ENCODE peak calls at places on chromosomes 12 and 14, in four cellular contexts. W is tibial artery, R is endothelial cell, N is stomach. O is an unnamed sample.
A peak's percentile ranks its signal among the peaks of the same experiment; 100 is the strongest.

GRCh38 chr14:61493239-61493638 is 171.9 kb downstream of the PRKCH start:
- DNase-seq in N (no peak), R (no peak), W (no peak), O (no peak)

GRCh38 chr14:70832536-70833305 is 23.4 kb upstream of the MAP3K9 start:
- DNase-seq in N (no peak), R (no peak), W (no peak), O (no peak)

GRCh38 chr14:100594625-100594951 is 7.4 kb upstream of the BEGAIN start:
- DNase-seq in W (peak; percentile 46), R (no peak), N (no peak), O (no peak)

GRCh38 chr12:111761099-111761498 is 5.6 kb upstream of the ALDH2 start:
- DNase-seq in W (no peak), R (no peak), N (no peak), O (no peak)

GRCh38 chr12:57118711-57119271 is 7.6 kb upstream of the STAT6 start:
- DNase-seq in N (no peak), W (no peak), R (no peak), O (no peak)

GRCh38 chr12:45336331-45336730 is 120.4 kb downstream of the ANO6 start:
- DNase-seq in W (no peak), R (no peak), N (no peak), O (no peak)

GRCh38 chr12:120015313-120015712 is 26.3 kb downstream of the BICDL1 start:
- DNase-seq in W (no peak), R (no peak), N (no peak), O (no peak)

GRCh38 chr12:120847392-120848157 is 56.6 kb downstream of the SPPL3 start:
- DNase-seq in R (no peak), W (no peak), N (no peak), O (no peak)

GRCh38 chr12:80208081-80208480 is 108.7 kb downstream of the OTOGL start:
- DNase-seq in N (no peak), W (no peak), R (no peak), O (no peak)

GRCh38 chr12:54213084-54213483 is 24.3 kb upstream of the SMUG1 start:
- DNase-seq in W (no peak), R (no peak), N (no peak), O (no peak)

GRCh38 chr12:24045816-24046257 is 96.4 kb upstream of the SOX5 start:
- DNase-seq in R (no peak), W (peak; percentile 69), N (no peak), O (peak; percentile 83)

GRCh38 chr12:607541-608001 is 55.7 kb downstream of the NINJ2 start:
- DNase-seq in N (peak; percentile 33), R (no peak), W (peak; percentile 70), O (no peak)

GRCh38 chr12:55724226-55724939 is 4.2 kb downstream of the RDH5 start:
- DNase-seq in N (peak; percentile 76), R (peak; percentile 59), W (peak; percentile 87), O (no peak)

GRCh38 chr14:37594238-37594915 is 672 bp downstream of the FOXA1 start:
- DNase-seq in R (peak; percentile 80), W (no peak), N (peak; percentile 82), O (no peak)

GRCh38 chr14:32432813-32433538 is 103.9 kb downstream of the AKAP6 start:
- DNase-seq in W (peak; percentile 64), R (no peak), N (no peak), O (no peak)

GRCh38 chr14:39140170-39140569 is 26.0 kb downstream of the GEMIN2 start:
- DNase-seq in N (no peak), R (no peak), W (no peak), O (no peak)

DNA sequence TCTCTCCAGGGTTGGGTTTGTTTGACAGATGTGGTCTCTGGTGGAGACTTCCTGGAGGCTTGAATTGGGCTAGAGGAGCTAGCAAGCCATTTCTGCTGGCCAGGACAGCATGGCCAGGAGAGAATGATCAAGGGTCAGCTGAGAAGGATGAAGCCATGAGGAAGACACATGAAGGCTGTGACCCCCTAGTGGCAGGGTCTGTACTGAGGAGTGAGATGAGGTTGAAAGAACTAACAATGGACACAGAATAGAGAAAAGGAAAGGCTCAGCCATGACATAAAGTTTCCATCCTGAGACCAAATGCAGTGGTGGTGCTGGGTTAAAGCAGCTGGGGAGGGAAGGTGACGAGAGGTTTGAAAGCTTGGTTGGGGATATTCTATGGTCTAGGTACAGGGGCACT is 89.9 kb downstream of the NT5DC3 start:
- DNase-seq in N (no peak), R (peak; percentile 18), W (no peak), O (no peak)
- TF ChIP-seq CTCF in N (no peak), R (peak; percentile 45), W (no peak), O (no peak)

DNA sequence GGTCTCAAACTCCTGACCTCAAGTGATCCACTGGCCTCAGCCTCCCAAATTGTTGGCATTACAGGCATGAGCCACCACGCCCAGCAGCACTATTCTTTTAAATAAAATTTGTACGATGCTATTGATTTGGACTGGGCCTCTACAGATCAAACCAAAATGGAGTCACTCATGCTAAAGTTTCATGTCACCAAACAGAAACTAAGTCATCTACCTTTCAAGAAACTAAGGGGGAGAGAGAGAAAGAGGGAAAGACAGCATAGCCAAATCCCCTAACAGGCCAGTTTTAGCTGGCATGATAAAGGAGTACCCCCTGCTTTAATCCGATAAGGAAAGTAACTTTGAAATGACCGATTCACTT is 23.1 kb upstream of the STK38L start:
- DNase-seq in R (no peak), N (no peak), W (no peak), O (no peak)
- TF ChIP-seq CTCF in R (no peak), N (no peak), W (no peak), O (no peak)

GRCh38 chr12:123801573-123802178 is 39.6 kb downstream of the DNAH10 start:
- DNase-seq in W (no peak), N (no peak), R (no peak), O (no peak)
- TF ChIP-seq CTCF in W (no peak), N (no peak), R (peak; percentile 40), O (peak; percentile 53)

GRCh38 chr14:64748521-64748920 is 44.3 kb downstream of the PLEKHG3 start:
- DNase-seq in R (no peak), W (no peak), N (no peak), O (no peak)

GRCh38 chr14:64747327-64747726 is 43.1 kb downstream of the PLEKHG3 start:
- DNase-seq in R (no peak), W (no peak), N (no peak), O (no peak)

GRCh38 chr14:64743061-64743460 is 38.8 kb downstream of the PLEKHG3 start:
- DNase-seq in N (no peak), R (no peak), W (no peak), O (no peak)

GRCh38 chr14:64746298-64747250 is 42.4 kb downstream of the PLEKHG3 start:
- DNase-seq in N (no peak), R (no peak), W (no peak), O (no peak)

GRCh38 chr14:64745511-64746041 is 41.4 kb downstream of the PLEKHG3 start:
- DNase-seq in R (no peak), N (no peak), W (peak; percentile 85), O (no peak)
- TF ChIP-seq CTCF in R (no peak), N (no peak), W (no peak), O (peak; percentile 31)

GRCh38 chr12:115394498-115395220 is 710.7 kb upstream of the TBX3 start:
- DNase-seq in R (no peak), W (no peak), N (no peak), O (peak; percentile 7)

GRCh38 chr12:115396567-115396966 is 712.6 kb upstream of the TBX3 start:
- DNase-seq in N (no peak), W (no peak), R (no peak), O (no peak)

GRCh38 chr12:115400011-115400410 is 716.0 kb upstream of the TBX3 start:
- DNase-seq in R (no peak), N (no peak), W (no peak), O (peak; percentile 64)

GRCh38 chr12:115402443-115403170 is 718.6 kb upstream of the TBX3 start:
- DNase-seq in N (no peak), R (no peak), W (no peak), O (no peak)

DNA sequence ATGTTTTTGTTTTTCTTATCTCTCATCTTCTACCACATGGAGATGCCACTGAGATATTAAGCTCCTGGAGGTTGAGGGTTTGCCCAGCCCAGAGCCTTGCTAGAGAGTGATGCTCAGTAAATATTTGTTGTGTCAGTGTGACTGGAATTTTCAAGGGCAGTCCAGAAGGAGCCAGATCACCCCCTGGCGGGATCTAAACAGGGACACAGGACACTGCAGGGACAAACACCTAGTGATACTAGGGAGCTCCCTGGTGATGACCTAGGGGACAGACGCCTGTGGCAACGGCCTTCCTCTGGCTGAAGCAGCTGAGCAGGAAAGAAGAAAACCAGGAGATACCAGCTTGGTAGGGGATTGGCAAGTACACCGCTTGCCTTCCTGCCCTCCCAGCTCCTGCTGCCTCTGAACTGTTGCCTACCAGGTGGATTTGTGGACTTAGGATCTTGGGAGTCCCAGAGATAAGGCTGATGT is 714.4 kb upstream of the TBX3 start:
- DNase-seq in R (no peak), W (no peak), N (no peak), O (peak; percentile 68)
- TF ChIP-seq CTCF in R (no peak), W (no peak), N (no peak), O (no peak)

DNA sequence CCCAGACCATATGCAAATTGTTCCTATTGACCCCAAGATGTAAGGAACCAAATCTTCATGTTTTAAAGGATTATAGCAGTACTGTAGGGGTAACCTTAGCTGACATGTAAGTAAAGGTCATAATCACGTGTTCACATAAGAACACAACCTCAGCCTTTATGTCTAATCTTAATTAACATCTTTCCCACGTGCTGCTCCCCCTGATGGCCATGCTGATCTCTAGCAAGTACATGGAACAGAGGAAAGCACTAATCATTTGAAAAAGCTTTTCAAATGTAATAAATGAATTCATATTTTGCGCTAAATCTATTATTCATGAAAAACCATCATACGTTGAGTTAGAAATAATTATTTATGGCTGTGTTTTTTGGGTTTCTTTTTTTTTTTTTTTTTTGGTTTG is 30.5 kb upstream of the ITPR2 start:
- DNase-seq in N (no peak), W (no peak), R (no peak), O (no peak)
- TF ChIP-seq CTCF in N (no peak), W (no peak), R (no peak), O (peak; percentile 34)

GRCh38 chr12:72141381-72141780 is 130.8 kb upstream of the TRHDE start:
- DNase-seq in R (no peak), N (no peak), W (no peak), O (no peak)
- TF ChIP-seq CTCF in R (peak; percentile 35), N (no peak), W (no peak), O (peak; percentile 19)

DNA sequence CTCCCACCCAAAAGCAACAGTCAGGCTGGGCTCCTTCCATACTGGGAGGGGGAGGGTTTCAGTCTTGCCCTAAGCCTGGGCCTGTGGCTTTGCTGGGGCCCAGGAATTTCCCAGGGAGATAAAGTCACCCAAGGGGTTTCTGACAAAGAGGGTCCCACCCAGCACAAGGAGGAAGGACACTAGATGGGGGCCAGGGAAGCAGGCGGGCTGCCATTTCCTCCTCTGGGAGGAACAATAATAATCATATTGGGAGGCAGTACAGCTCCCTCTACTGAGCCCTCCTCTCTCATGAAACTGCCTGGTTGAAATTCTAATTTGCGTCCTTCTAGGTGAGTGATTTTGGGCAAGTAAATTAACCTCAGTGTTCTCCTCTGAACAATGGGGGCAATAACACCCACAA is 7.9 kb downstream of the SLC8B1 start:
- DNase-seq in N (no peak), R (no peak), W (no peak), O (no peak)
- TF ChIP-seq CTCF in N (no peak), R (no peak), W (no peak), O (peak; percentile 33)

O was measured in osteocyte.